ENCODE peak calls at places on chromosomes 11 and 22, in seven cellular contexts. U is PC-3, Y is heart left ventricle, S is dorsolateral prefrontal cortex, Z is HepG2, W is Peyer's patch, M is Panc1. D is an unnamed sample.
A peak's percentile ranks its signal among the peaks of the same experiment; 100 is the strongest.

GRCh38 chr11:125287467-125288232 is 123.1 kb downstream of the PKNOX2 start:
- DNase-seq in Z (no peak), Y (no peak), M (no peak), W (no peak), S (no peak), U (no peak), D (peak; percentile 43)

GRCh38 chr11:18727499-18728236 is 1.7 kb upstream of the IGSF22 start:
- DNase-seq in M (peak; percentile 25), W (peak; percentile 34), Z (peak; percentile 48), Y (no peak), U (peak; percentile 63), S (peak; percentile 53), D (peak; percentile 20)

GRCh38 chr11:36027731-36028130 is 83.9 kb downstream of the LDLRAD3 start:
- DNase-seq in M (no peak), W (no peak), Z (no peak), Y (no peak), S (no peak), U (no peak), D (no peak)

GRCh38 chr11:117796456-117797428 is at the start of gene DSCAML1:
- DNase-seq in U (no peak), S (peak; percentile 75), Z (no peak), Y (peak; percentile 66), M (no peak), W (no peak), D (no peak)

GRCh38 chr22:44523981-44524759 is 26.1 kb upstream of the RTL6 start:
- DNase-seq in W (no peak), Z (no peak), Y (no peak), U (no peak), S (no peak), M (no peak), D (peak; percentile 97)

GRCh38 chr11:10694481-10695239 is 1.1 kb upstream of the IRAG1 start:
- DNase-seq in M (no peak), S (no peak), W (no peak), Z (no peak), U (no peak), Y (no peak), D (peak; percentile 69)

GRCh38 chr11:58573451-58574104 is 2.1 kb downstream of the LPXN start:
- DNase-seq in Y (no peak), M (peak; percentile 22), U (peak; percentile 96), Z (no peak), S (no peak), W (peak; percentile 62), D (peak; percentile 89)

GRCh38 chr11:45211732-45212131 is 65.3 kb downstream of the PRDM11 start:
- DNase-seq in Z (no peak), S (no peak), W (no peak), Y (no peak), M (no peak), U (no peak), D (no peak)

GRCh38 chr11:129460714-129461113 is 85.1 kb downstream of the BARX2 start:
- DNase-seq in S (no peak), U (no peak), W (no peak), Y (no peak), M (no peak), Z (peak; percentile 53), D (no peak)

GRCh38 chr22:35218079-35218478 is 39.2 kb upstream of the HMGXB4 start:
- DNase-seq in U (peak; percentile 5), M (no peak), W (no peak), S (no peak), Y (no peak), Z (no peak), D (no peak)

GRCh38 chr11:123624974-123625373 is 29.4 kb downstream of the SCN3B start:
- DNase-seq in M (no peak), Y (no peak), Z (no peak), S (no peak), U (no peak), W (no peak), D (peak; percentile 78)

GRCh38 chr22:47804281-47804680 is 1041.8 kb downstream of the TBC1D22A start:
- DNase-seq in S (no peak), M (no peak), Y (no peak), Z (no peak), U (no peak), W (no peak), D (no peak)

GRCh38 chr11:120241277-120241676 is 1.3 kb downstream of the POU2F3 start:
- DNase-seq in U (no peak), Y (no peak), M (no peak), W (no peak), Z (no peak), S (no peak), D (no peak)

GRCh38 chr11:61497876-61498275 is 10.7 kb upstream of the LRRC10B start:
- DNase-seq in M (no peak), W (no peak), S (no peak), Z (no peak), Y (no peak), U (no peak), D (no peak)

GRCh38 chr11:118488480-118489109 is 38.7 kb upstream of the TTC36 start:
- DNase-seq in Y (peak; percentile 70), S (peak; percentile 55), U (peak; percentile 80), M (peak; percentile 59), W (peak; percentile 52), Z (peak; percentile 68), D (peak; percentile 87)

GRCh38 chr11:132078230-132078629 is 707.8 kb downstream of the NTM start:
- DNase-seq in Z (no peak), Y (no peak), S (peak; percentile 62), U (no peak), M (no peak), W (no peak), D (no peak)

GRCh38 chr11:93984205-93984586 is 37.0 kb upstream of the HEPHL1 start:
- DNase-seq in S (no peak), U (peak; percentile 38), Y (no peak), W (no peak), M (no peak), Z (no peak), D (peak; percentile 74)

GRCh38 chr11:92839450-92839849 is 130.0 kb upstream of the MTNR1B start:
- DNase-seq in Y (no peak), Z (no peak), M (no peak), U (no peak), S (no peak), W (no peak), D (no peak)

GRCh38 chr11:69364901-69365300 is 70.9 kb downstream of the MYEOV start:
- DNase-seq in U (peak; percentile 37), M (no peak), S (no peak), W (no peak), Z (no peak), Y (no peak), D (peak; percentile 90)

GRCh38 chr11:113690619-113691569 is 15.2 kb downstream of the TMPRSS5 start:
- DNase-seq in M (no peak), W (no peak), U (peak; percentile 97), Z (peak; percentile 13), Y (no peak), S (no peak), D (peak; percentile 22)

GRCh38 chr11:34464591-34465036 is 25.9 kb downstream of the CAT start:
- DNase-seq in S (peak; percentile 46), U (no peak), M (no peak), Z (no peak), Y (no peak), W (no peak), D (no peak)

GRCh38 chr22:47067911-47068654 is 305.6 kb downstream of the TBC1D22A start:
- DNase-seq in U (no peak), W (no peak), Y (no peak), M (no peak), S (no peak), Z (no peak), D (no peak)

GRCh38 chr11:89201138-89201537 is 23.5 kb downstream of the TYR start:
- DNase-seq in S (no peak), M (no peak), Y (no peak), W (no peak), Z (no peak), U (no peak), D (no peak)

GRCh38 chr11:89203814-89204213 is 26.1 kb downstream of the TYR start:
- DNase-seq in Z (no peak), W (no peak), S (no peak), Y (no peak), M (no peak), U (no peak), D (no peak)

GRCh38 chr11:89205378-89205777 is 27.7 kb downstream of the TYR start:
- DNase-seq in Y (no peak), S (no peak), Z (no peak), W (no peak), M (no peak), U (peak; percentile 26), D (no peak)
- TF ChIP-seq CTCF in Y (no peak), S (no peak), Z (no peak), W (no peak), M (peak; percentile 14), U (peak; percentile 61), D (no peak)

GRCh38 chr22:22787805-22788459 is 99.7 kb upstream of the IGLL5 start:
- DNase-seq in Y (peak; percentile 76), M (peak; percentile 25), W (peak; percentile 76), U (peak; percentile 60), Z (peak; percentile 30), S (peak; percentile 42), D (peak; percentile 56)
- H3K4me3 ChIP-seq in Y (no peak overlapping the region), M (no peak overlapping the region), W (no peak overlapping the region), U (no peak overlapping the region), Z (no peak overlapping the region), S (no peak overlapping the region), D (no peak overlapping the region)

DNA sequence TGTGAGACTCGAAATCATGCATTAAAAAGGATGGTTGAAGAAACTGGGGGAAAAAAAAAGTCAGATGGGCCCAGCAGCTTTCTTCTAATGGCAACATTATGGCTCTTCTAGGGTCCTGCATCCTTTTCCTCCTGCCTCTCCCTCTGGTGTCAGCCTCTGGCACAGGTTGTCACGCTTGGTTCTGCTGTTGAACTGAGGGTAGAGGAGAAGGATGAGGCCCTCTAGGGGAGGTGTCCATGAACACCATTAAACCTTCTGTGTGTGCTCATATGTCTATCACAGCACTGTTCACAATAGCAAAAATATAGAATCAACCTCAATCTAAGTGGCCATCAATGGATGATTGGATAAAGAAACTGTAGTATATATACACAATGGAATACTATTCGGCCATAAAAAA is 36.0 kb downstream of the BUD13 start:
- DNase-seq in S (no peak), Y (no peak), U (peak; percentile 51), W (no peak), Z (peak; percentile 60), M (no peak), D (no peak)
- TF ChIP-seq CTCF in S (no peak), Y (no peak), U (peak; percentile 53), W (no peak), Z (peak; percentile 20), M (peak; percentile 31), D (no peak)

GRCh38 chr22:29798801-29799200 is 31.6 kb downstream of the UQCR10 start:
- DNase-seq in Z (no peak), W (no peak), Y (no peak), U (peak; percentile 57), M (no peak), S (no peak), D (no peak)
- H3K4me3 ChIP-seq in Z (no peak overlapping the region), W (no peak overlapping the region), Y (peak overlapping the region; percentile 2), U (peak overlapping the region; percentile 34), M (no peak overlapping the region), S (no peak overlapping the region), D (peak overlapping the region; percentile 33)

GRCh38 chr11:62560566-62561103 is 13.1 kb downstream of the EEF1G start:
- DNase-seq in Z (peak; percentile 91), S (no peak), M (peak; percentile 95), U (peak; percentile 99), W (peak; percentile 76), Y (peak; percentile 86), D (peak; percentile 99)
- TF ChIP-seq CTCF in Z (peak; percentile 95), S (peak; percentile 60), M (peak; percentile 93), U (peak; percentile 96), W (peak; percentile 90), Y (peak; percentile 80), D (peak; percentile 93)